ENCODE peak calls at places on chromosomes 13 and 19, in five cellular contexts. T is left cardiac atrium, M is hippocampal formation, H is PC-3, J is upper lobe of right lung. U is an unnamed sample.
A peak's percentile ranks its signal among the peaks of the same experiment; 100 is the strongest.

GRCh38 chr13:105971312-105971711 is 564.1 kb downstream of the EFNB2 start:
- DNase-seq in T (no peak), M (no peak), H (no peak), J (no peak), U (no peak)

GRCh38 chr19:31002852-31003251 is 346.4 kb downstream of the TSHZ3 start:
- DNase-seq in T (no peak), M (no peak), H (no peak), J (no peak), U (no peak)

GRCh38 chr19:38989066-38989605 is 13.6 kb upstream of the FBXO17 start:
- DNase-seq in T (no peak), M (no peak), H (peak; percentile 7), J (no peak), U (no peak)

GRCh38 chr19:5621311-5621944 is 1.1 kb downstream of the SAFB2 start:
- DNase-seq in T (no peak), M (peak; percentile 24), H (no peak), J (no peak), U (no peak)

GRCh38 chr13:64551755-64552154 is 2678.4 kb downstream of the PCDH9 start:
- DNase-seq in T (no peak), M (no peak), H (peak; percentile 71), J (no peak), U (no peak)

GRCh38 chr13:95684463-95684862 is 7.5 kb downstream of the DNAJC3 start:
- DNase-seq in T (no peak), M (no peak), H (no peak), J (no peak), U (no peak)

GRCh38 chr19:17720487-17720839 is 1.2 kb downstream of the MAP1S start:
- DNase-seq in T (no peak), M (no peak), H (no peak), J (no peak), U (no peak)

GRCh38 chr13:56351041-56351440 is 789.7 kb upstream of the PRR20A start:
- DNase-seq in T (no peak), M (no peak), H (peak; percentile 28), J (no peak), U (no peak)

GRCh38 chr19:1469936-1470863 is 8.8 kb downstream of the C19orf25 start:
- DNase-seq in T (peak; percentile 70), M (no peak), H (peak; percentile 61), J (no peak), U (peak; percentile 64)

GRCh38 chr19:53394522-53394973 is 401 bp upstream of the ZNF765 start:
- DNase-seq in T (peak; percentile 67), M (peak; percentile 52), H (peak; percentile 63), J (peak; percentile 68), U (peak; percentile 66)

GRCh38 chr13:81480634-81481033 is 1139.7 kb upstream of the SPRY2 start:
- DNase-seq in T (no peak), M (no peak), H (peak; percentile 7), J (no peak), U (no peak)

GRCh38 chr19:46609511-46610412 is 8.6 kb downstream of the CALM3 start:
- DNase-seq in T (peak; percentile 14), M (no peak), H (no peak), J (peak; percentile 40), U (peak; percentile 28)

GRCh38 chr13:31772231-31772630 is 32.9 kb downstream of the RXFP2 start:
- DNase-seq in T (no peak), M (no peak), H (no peak), J (no peak), U (no peak)

GRCh38 chr13:34338102-34338501 is 520.2 kb downstream of the RFC3 start:
- DNase-seq in T (no peak), M (no peak), H (no peak), J (no peak), U (no peak)

GRCh38 chr19:41264581-41265375 is 606 bp downstream of the HNRNPUL1 start:
- DNase-seq in T (peak; percentile 68), M (no peak), H (peak; percentile 46), J (peak; percentile 84), U (peak; percentile 75)

GRCh38 chr13:91174886-91175501 is 172.5 kb upstream of the MIR17HG start:
- DNase-seq in T (peak; percentile 19), M (no peak), H (no peak), J (peak; percentile 56), U (peak; percentile 33)

GRCh38 chr13:96948127-96948526 is 46.1 kb downstream of the OXGR1 start:
- DNase-seq in T (no peak), M (no peak), H (no peak), J (no peak), U (no peak)

GRCh38 chr13:31328549-31329229 is 128.9 kb downstream of the B3GLCT start:
- DNase-seq in T (no peak), M (no peak), H (peak; percentile 47), J (no peak), U (no peak)

GRCh38 chr13:26716984-26717383 is 43.6 kb downstream of the GPR12 start:
- DNase-seq in T (no peak), M (no peak), H (no peak), J (no peak), U (no peak)

GRCh38 chr19:33871605-33872004 is 74.9 kb downstream of the KCTD15 start:
- DNase-seq in T (no peak), M (no peak), H (no peak), J (no peak), U (no peak)

GRCh38 chr19:33239223-33239975 is 13.7 kb upstream of the SLC7A10 start:
- DNase-seq in T (no peak), M (no peak), H (no peak), J (no peak), U (peak; percentile 14)

GRCh38 chr13:23792680-23793079 is 96.5 kb downstream of the MIPEP start:
- DNase-seq in T (no peak), M (no peak), H (no peak), J (no peak), U (no peak)

GRCh38 chr13:40993987-40994386 is 25.1 kb downstream of the ELF1 start:
- DNase-seq in T (no peak), M (no peak), H (peak; percentile 91), J (no peak), U (no peak)

GRCh38 chr19:45782820-45783785 is 813 bp upstream of the DMPK start:
- DNase-seq in T (peak; percentile 78), M (no peak), H (peak; percentile 60), J (no peak), U (no peak)

U was measured in lower lobe of right lung.